ENCODE peak calls at places on chromosomes 13 and 19, in ten cellular contexts. S, B, C, Z, T, D, A, N, F and Q are unnamed samples.

GRCh38 chr19:38710928-38711725 is 33.1 kb downstream of the CAPN12 start:
- DNase-seq in S (no peak), B (peak; percentile 70), C (no peak), Z (peak; percentile 88), T (no peak), D (no peak), A (no peak), N (no peak), F (no peak), Q (no peak)

GRCh38 chr19:18481505-18482222 is 40.2 kb downstream of the ELL start:
- DNase-seq in S (no peak), B (no peak), C (no peak), Z (no peak), T (no peak), D (no peak), A (no peak), N (no peak), F (no peak), Q (no peak)

GRCh38 chr19:35986664-35987570 is 8.1 kb upstream of the SDHAF1 start:
- DNase-seq in S (no peak), B (no peak), C (no peak), Z (peak; percentile 24), T (peak; percentile 38), D (peak; percentile 67), A (peak; percentile 73), N (no peak), F (no peak), Q (peak; percentile 28)

GRCh38 chr13:28503182-28503980 is 8.5 kb upstream of the FLT1 start:
- DNase-seq in S (no peak), B (no peak), C (no peak), Z (no peak), T (no peak), D (no peak), A (no peak), N (no peak), F (no peak), Q (no peak)

GRCh38 chr19:16232568-16232967 is 34.9 kb downstream of the AP1M1 start:
- DNase-seq in S (no peak), B (no peak), C (no peak), Z (no peak), T (no peak), D (no peak), A (no peak), N (no peak), F (no peak), Q (no peak)

GRCh38 chr13:71831716-71832115 is 35.3 kb downstream of the DACH1 start:
- DNase-seq in S (peak; percentile 41), B (no peak), C (no peak), Z (no peak), T (no peak), D (no peak), A (peak; percentile 55), N (no peak), F (no peak), Q (no peak)

GRCh38 chr19:47608074-47608907 is 643 bp upstream of the BICRA start:
- DNase-seq in S (peak; percentile 96), B (peak; percentile 87), C (peak; percentile 87), Z (peak; percentile 93), T (peak; percentile 99), D (peak; percentile 98), A (peak; percentile 96), N (peak; percentile 77), F (peak; percentile 84), Q (peak; percentile 58)

GRCh38 chr19:2132731-2133490 is 18.5 kb downstream of the AP3D1 start:
- DNase-seq in S (no peak), B (no peak), C (no peak), Z (no peak), T (no peak), D (no peak), A (no peak), N (no peak), F (no peak), Q (no peak)

GRCh38 chr13:33207616-33207964 is 78.0 kb downstream of the STARD13 start:
- DNase-seq in S (peak; percentile 94), B (peak; percentile 99), C (no peak), Z (peak; percentile 45), T (no peak), D (no peak), A (no peak), N (no peak), F (peak; percentile 95), Q (no peak)

GRCh38 chr13:44172411-44172810 is 201.2 kb upstream of the SERP2 start:
- DNase-seq in S (no peak), B (peak; percentile 25), C (no peak), Z (peak; percentile 71), T (no peak), D (no peak), A (no peak), N (no peak), F (no peak), Q (no peak)

GRCh38 chr19:34676697-34677385 is at the start of gene SCGB2B2:
- DNase-seq in S (no peak), B (no peak), C (peak; percentile 97), Z (no peak), T (no peak), D (no peak), A (peak; percentile 93), N (peak; percentile 61), F (no peak), Q (no peak)

GRCh38 chr19:15466851-15467733 is 2.7 kb upstream of the RASAL3 start:
- DNase-seq in S (peak; percentile 82), B (peak; percentile 39), C (no peak), Z (peak; percentile 76), T (no peak), D (no peak), A (no peak), N (no peak), F (no peak), Q (peak; percentile 60)